ENCODE peak calls at places on chromosome 17, in four cellular contexts. B, C, S and Q are unnamed samples.

GRCh38 chr17:19346351-19347255 is 15.9 kb downstream of the B9D1 start:
- DNase-seq in B (no peak), C (no peak), S (peak), Q (no peak)

GRCh38 chr17:38418693-38419507 is 9.4 kb upstream of the ARHGAP23 start:
- DNase-seq in B (no peak), C (no peak), S (no peak), Q (no peak)

GRCh38 chr17:42895185-42895555 is 5.4 kb upstream of the G6PC1 start:
- DNase-seq in B (peak), C (peak), S (no peak), Q (peak)

GRCh38 chr17:60087882-60088669 is 9.4 kb upstream of the HEATR6 start:
- DNase-seq in B (peak), C (no peak), S (no peak), Q (no peak)

GRCh38 chr17:53900951-53901350 is 78.2 kb downstream of the KIF2B start:
- DNase-seq in B (no peak), C (no peak), S (no peak), Q (no peak)

GRCh38 chr17:82983510-82984248 is 95.7 kb upstream of the METRNL start:
- DNase-seq in B (no peak), C (no peak), S (no peak), Q (no peak)

GRCh38 chr17:40535924-40536717 is 29.2 kb downstream of the CCR7 start:
- DNase-seq in B (peak), C (no peak), S (peak), Q (no peak)

GRCh38 chr17:69573396-69573795 is 158.9 kb downstream of the MAP2K6 start:
- DNase-seq in B (no peak), C (no peak), S (no peak), Q (no peak)

GRCh38 chr17:1362065-1362848 is 37.8 kb downstream of the YWHAE start:
- DNase-seq in B (no peak), C (no peak), S (no peak), Q (no peak)

GRCh38 chr17:12831839-12832238 is 42.5 kb downstream of the ARHGAP44 start:
- DNase-seq in B (no peak), C (no peak), S (no peak), Q (no peak)

GRCh38 chr17:77728022-77728671 is 230.4 kb upstream of the TNRC6C start:
- DNase-seq in B (no peak), C (no peak), S (no peak), Q (no peak)

GRCh38 chr17:77420804-77421634 is 280.2 kb downstream of the SEC14L1 start:
- DNase-seq in B (no peak), C (no peak), S (no peak), Q (no peak)

GRCh38 chr17:40411821-40412220 is 5.9 kb downstream of the TOP2A start:
- DNase-seq in B (no peak), C (no peak), S (no peak), Q (no peak)

GRCh38 chr17:18198530-18198929 is 14.9 kb downstream of the ALKBH5 start:
- DNase-seq in B (no peak), C (no peak), S (no peak), Q (no peak)

GRCh38 chr17:58172369-58173071 is 5.7 kb downstream of the OR4D2 start:
- DNase-seq in B (no peak), C (peak), S (no peak), Q (no peak)

GRCh38 chr17:39225974-39226683 is 384 bp upstream of the STAC2 start:
- DNase-seq in B (peak), C (peak), S (no peak), Q (no peak)

GRCh38 chr17:57182621-57183020 is 73.7 kb upstream of the MSI2 start:
- DNase-seq in B (no peak), C (no peak), S (no peak), Q (no peak)

GRCh38 chr17:41486809-41487530 is 2.7 kb downstream of the KRT36 start:
- DNase-seq in B (peak), C (no peak), S (peak), Q (no peak)

GRCh38 chr17:42182927-42183734 is 2.1 kb downstream of the HCRT start:
- DNase-seq in B (no peak), C (no peak), S (no peak), Q (no peak)

GRCh38 chr17:75681289-75681688 is 14.2 kb downstream of the SAP30BP start:
- DNase-seq in B (no peak), C (no peak), S (peak), Q (no peak)

GRCh38 chr17:40491486-40491885 is 9.9 kb downstream of the TNS4 start:
- DNase-seq in B (peak), C (no peak), S (no peak), Q (no peak)

GRCh38 chr17:15237106-15237425 is 28.1 kb downstream of the PMP22 start:
- DNase-seq in B (no peak), C (no peak), S (no peak), Q (no peak)

GRCh38 chr17:7745748-7746470 is 28.4 kb downstream of the DNAH2 start:
- DNase-seq in B (no peak), C (peak), S (no peak), Q (peak)

GRCh38 chr17:74180336-74180735 is 23.1 kb upstream of the RPL38 start:
- DNase-seq in B (no peak), C (no peak), S (peak), Q (no peak)

GRCh38 chr17:79946352-79947231 is 89.1 kb downstream of the TBC1D16 start:
- DNase-seq in B (peak), C (no peak), S (peak), Q (peak)

GRCh38 chr17:78957076-78957475 is 22.6 kb downstream of the LGALS3BP start:
- DNase-seq in B (no peak), C (no peak), S (no peak), Q (no peak)